ENCODE peak calls at places on chromosomes 2 and 18, in five cellular contexts. One of them, this sample, is unnamed.

GRCh38 chr2:127058246-127058580 is 48.7 kb downstream of the BIN1 start:
- DNase-seq in GDM1: no peak
- DNase-seq in activated T-helper 1 cell treated with Interleukin-2 at 50 U/mL for 16 hours: no peak
- DNase-seq in activated CD8-positive, alpha-beta memory T cell treated with anti-CD3 and anti-CD28 coated beads, Interleukin-2, amount 50 U/mL, for 48 hours: no peak
- DNase-seq in NCI-H187: no peak
- DNase-seq in this sample: no peak

GRCh38 chr18:9449580-9449979 is 25.7 kb upstream of the RALBP1 start:
- DNase-seq in GDM1: no peak
- DNase-seq in activated T-helper 1 cell treated with Interleukin-2 at 50 U/mL for 16 hours: no peak
- DNase-seq in activated CD8-positive, alpha-beta memory T cell treated with anti-CD3 and anti-CD28 coated beads, Interleukin-2, amount 50 U/mL, for 48 hours: no peak
- DNase-seq in NCI-H187: no peak
- DNase-seq in this sample: no peak

GRCh38 chr2:10282621-10283105 is 20.0 kb upstream of the HPCAL1 start:
- DNase-seq in GDM1: no peak
- DNase-seq in activated T-helper 1 cell treated with Interleukin-2 at 50 U/mL for 16 hours: no peak
- DNase-seq in activated CD8-positive, alpha-beta memory T cell treated with anti-CD3 and anti-CD28 coated beads, Interleukin-2, amount 50 U/mL, for 48 hours: no peak
- DNase-seq in NCI-H187: no peak
- DNase-seq in this sample: no peak

GRCh38 chr18:23399067-23399466 is 54.0 kb upstream of the RIOK3 start:
- DNase-seq in GDM1: no peak
- DNase-seq in activated T-helper 1 cell treated with Interleukin-2 at 50 U/mL for 16 hours: no peak
- DNase-seq in activated CD8-positive, alpha-beta memory T cell treated with anti-CD3 and anti-CD28 coated beads, Interleukin-2, amount 50 U/mL, for 48 hours: no peak
- DNase-seq in NCI-H187: no peak
- DNase-seq in this sample: no peak

GRCh38 chr2:119760876-119761275 is 1.2 kb downstream of the PTPN4 start:
- DNase-seq in GDM1: no peak
- DNase-seq in activated T-helper 1 cell treated with Interleukin-2 at 50 U/mL for 16 hours: no peak
- DNase-seq in activated CD8-positive, alpha-beta memory T cell treated with anti-CD3 and anti-CD28 coated beads, Interleukin-2, amount 50 U/mL, for 48 hours: no peak
- DNase-seq in NCI-H187: no peak
- DNase-seq in this sample: no peak

GRCh38 chr2:10426726-10427567 is 21.2 kb downstream of the ODC1 start:
- DNase-seq in GDM1: no peak
- DNase-seq in activated T-helper 1 cell treated with Interleukin-2 at 50 U/mL for 16 hours: no peak
- DNase-seq in activated CD8-positive, alpha-beta memory T cell treated with anti-CD3 and anti-CD28 coated beads, Interleukin-2, amount 50 U/mL, for 48 hours: no peak
- DNase-seq in NCI-H187: no peak
- DNase-seq in this sample: no peak

GRCh38 chr2:230650585-230651137 is 62.0 kb upstream of the CAB39 start:
- DNase-seq in GDM1: no peak
- DNase-seq in activated T-helper 1 cell treated with Interleukin-2 at 50 U/mL for 16 hours: no peak
- DNase-seq in activated CD8-positive, alpha-beta memory T cell treated with anti-CD3 and anti-CD28 coated beads, Interleukin-2, amount 50 U/mL, for 48 hours: no peak
- DNase-seq in NCI-H187: no peak
- DNase-seq in this sample: no peak

GRCh38 chr2:14587119-14587518 is 45.4 kb upstream of the LRATD1 start:
- DNase-seq in GDM1: no peak
- DNase-seq in activated T-helper 1 cell treated with Interleukin-2 at 50 U/mL for 16 hours: no peak
- DNase-seq in activated CD8-positive, alpha-beta memory T cell treated with anti-CD3 and anti-CD28 coated beads, Interleukin-2, amount 50 U/mL, for 48 hours: no peak
- DNase-seq in NCI-H187: no peak
- DNase-seq in this sample: no peak

GRCh38 chr2:155309483-155309882 is 611.0 kb downstream of the KCNJ3 start:
- DNase-seq in GDM1: no peak
- DNase-seq in activated T-helper 1 cell treated with Interleukin-2 at 50 U/mL for 16 hours: no peak
- DNase-seq in activated CD8-positive, alpha-beta memory T cell treated with anti-CD3 and anti-CD28 coated beads, Interleukin-2, amount 50 U/mL, for 48 hours: no peak
- DNase-seq in NCI-H187: no peak
- DNase-seq in this sample: no peak

This sample was measured in NCI-H2107.